ENCODE peak calls at places on chromosomes 12 and 14, in four cellular contexts. One of them, this sample, is unnamed.
A peak's percentile ranks its signal among the peaks of the same experiment; 100 is the strongest.

GRCh38 chr12:72574138-72574537 is 302.0 kb downstream of the TRHDE start:
- DNase-seq in H1: no peak
- DNase-seq in GM12878: no peak
- DNase-seq in HepG2: no peak
- DNase-seq in this sample: no peak

GRCh38 chr12:80593766-80594165 is 113.7 kb upstream of the MYF6 start:
- DNase-seq in GM12878: no peak
- DNase-seq in H1: no peak
- DNase-seq in HepG2: no peak
- DNase-seq in this sample: no peak

GRCh38 chr12:121212875-121213274 is 2.9 kb downstream of the P2RX4 start:
- DNase-seq in GM12878: no peak
- DNase-seq in HepG2: no peak
- DNase-seq in H1: no peak
- DNase-seq in this sample: no peak

GRCh38 chr14:69288001-69288771 is 28.2 kb downstream of the GALNT16 start:
- DNase-seq in GM12878: no peak
- DNase-seq in H1: no peak
- DNase-seq in HepG2: peak; percentile 23
- DNase-seq in this sample: no peak

GRCh38 chr12:11713202-11713601 is 63.7 kb downstream of the ETV6 start:
- DNase-seq in H1: no peak
- DNase-seq in HepG2: no peak
- DNase-seq in GM12878: no peak
- DNase-seq in this sample: no peak

GRCh38 chr12:101933866-101934514 is 56.6 kb downstream of the DRAM1 start:
- DNase-seq in GM12878: no peak
- DNase-seq in HepG2: no peak
- DNase-seq in H1: no peak
- DNase-seq in this sample: no peak

GRCh38 chr12:110071504-110071903 is 23.2 kb upstream of the C12orf76 start:
- DNase-seq in GM12878: no peak
- DNase-seq in HepG2: no peak
- DNase-seq in H1: no peak
- DNase-seq in this sample: no peak

GRCh38 chr14:92500491-92500941 is 13.1 kb upstream of the RIN3 start:
- DNase-seq in GM12878: no peak
- DNase-seq in H1: no peak
- DNase-seq in HepG2: peak; percentile 67
- DNase-seq in this sample: no peak

GRCh38 chr12:72330291-72330690 is 58.1 kb downstream of the TRHDE start:
- DNase-seq in H1: no peak
- DNase-seq in GM12878: no peak
- DNase-seq in HepG2: no peak
- DNase-seq in this sample: no peak

GRCh38 chr14:76201162-76201561 is 49.4 kb downstream of the GPATCH2L start:
- DNase-seq in HepG2: no peak
- DNase-seq in H1: no peak
- DNase-seq in GM12878: no peak
- DNase-seq in this sample: no peak

GRCh38 chr14:94115068-94115591 is 4.6 kb downstream of the IFI27 start:
- DNase-seq in GM12878: no peak
- DNase-seq in H1: no peak
- DNase-seq in HepG2: no peak
- DNase-seq in this sample: no peak

GRCh38 chr14:91968280-91968679 is 20.8 kb upstream of the FBLN5 start:
- DNase-seq in H1: no peak
- DNase-seq in HepG2: no peak
- DNase-seq in GM12878: no peak
- DNase-seq in this sample: no peak

GRCh38 chr12:81726634-81727033 is 32.5 kb downstream of the PPFIA2 start:
- DNase-seq in H1: no peak
- DNase-seq in HepG2: no peak
- DNase-seq in GM12878: no peak
- DNase-seq in this sample: no peak

GRCh38 chr14:35046751-35047536 is 872 bp downstream of the FAM177A1 start:
- DNase-seq in HepG2: peak; percentile 38
- DNase-seq in GM12878: no peak
- DNase-seq in H1: no peak
- DNase-seq in this sample: peak; percentile 16

GRCh38 chr12:53214687-53215455 is 7.8 kb upstream of the ITGB7 start:
- DNase-seq in HepG2: no peak
- DNase-seq in H1: no peak
- DNase-seq in GM12878: no peak
- DNase-seq in this sample: no peak

GRCh38 chr12:110109037-110109836 is 14.9 kb upstream of the IFT81 start:
- DNase-seq in HepG2: peak; percentile 93
- DNase-seq in H1: no peak
- DNase-seq in GM12878: no peak
- DNase-seq in this sample: no peak

GRCh38 chr14:93619176-93619793 is 169.0 kb downstream of the PRIMA1 start:
- DNase-seq in H1: no peak
- DNase-seq in HepG2: peak; percentile 47
- DNase-seq in GM12878: peak; percentile 5
- DNase-seq in this sample: no peak

GRCh38 chr14:69423279-69423678 is 24.8 kb downstream of the SLC39A9 start:
- DNase-seq in HepG2: no peak
- DNase-seq in H1: no peak
- DNase-seq in GM12878: no peak
- DNase-seq in this sample: no peak

GRCh38 chr12:12979731-12980259 is 20.3 kb downstream of the HEBP1 start:
- DNase-seq in HepG2: no peak
- DNase-seq in H1: no peak
- DNase-seq in GM12878: no peak
- DNase-seq in this sample: peak; percentile 81

GRCh38 chr14:102185360-102185759 is 45.7 kb downstream of the WDR20 start:
- DNase-seq in GM12878: no peak
- DNase-seq in H1: no peak
- DNase-seq in HepG2: peak; percentile 73
- DNase-seq in this sample: no peak

GRCh38 chr12:24600996-24601395 is 347.9 kb downstream of the BCAT1 start:
- DNase-seq in GM12878: no peak
- DNase-seq in HepG2: no peak
- DNase-seq in H1: no peak
- DNase-seq in this sample: no peak

GRCh38 chr12:116319851-116320621 is 42.5 kb upstream of the MED13L start:
- DNase-seq in HepG2: no peak
- DNase-seq in GM12878: no peak
- DNase-seq in H1: no peak
- DNase-seq in this sample: no peak

GRCh38 chr14:74619672-74620131 is 7.7 kb upstream of the LTBP2 start:
- DNase-seq in H1: no peak
- DNase-seq in GM12878: no peak
- DNase-seq in HepG2: peak; percentile 63
- DNase-seq in this sample: no peak

GRCh38 chr12:11827096-11827841 is 177.8 kb downstream of the ETV6 start:
- DNase-seq in HepG2: no peak
- DNase-seq in H1: no peak
- DNase-seq in GM12878: no peak
- DNase-seq in this sample: peak; percentile 92

GRCh38 chr12:38515912-38516311 is 199.3 kb downstream of the ALG10B start:
- DNase-seq in HepG2: no peak
- DNase-seq in GM12878: no peak
- DNase-seq in H1: no peak
- DNase-seq in this sample: no peak

GRCh38 chr14:104624939-104625338 is 20.4 kb upstream of the TMEM179 start:
- DNase-seq in H1: no peak
- DNase-seq in GM12878: no peak
- DNase-seq in HepG2: no peak
- DNase-seq in this sample: no peak

GRCh38 chr14:53751650-53752049 is 205.0 kb downstream of the BMP4 start:
- DNase-seq in HepG2: no peak
- DNase-seq in H1: no peak
- DNase-seq in GM12878: no peak
- DNase-seq in this sample: no peak

GRCh38 chr12:82665142-82665923 is 21.4 kb upstream of the TMTC2 start:
- DNase-seq in HepG2: no peak
- DNase-seq in GM12878: no peak
- DNase-seq in H1: no peak
- DNase-seq in this sample: peak; percentile 15

GRCh38 chr12:85076688-85077430 is 40.7 kb downstream of the LRRIQ1 start:
- DNase-seq in HepG2: peak; percentile 43
- DNase-seq in GM12878: no peak
- DNase-seq in H1: no peak
- DNase-seq in this sample: peak; percentile 38

GRCh38 chr12:106223485-106224391 is 24.1 kb downstream of the CKAP4 start:
- DNase-seq in HepG2: peak; percentile 45
- DNase-seq in GM12878: no peak
- DNase-seq in H1: no peak
- DNase-seq in this sample: peak; percentile 62

GRCh38 chr14:101761032-101761880 is at the start of gene PPP2R5C:
- DNase-seq in GM12878: no peak
- DNase-seq in H1: peak; percentile 41
- DNase-seq in HepG2: peak; percentile 76
- DNase-seq in this sample: no peak

GRCh38 chr12:121754836-121755235 is 38.7 kb downstream of the RHOF start:
- DNase-seq in H1: no peak
- DNase-seq in HepG2: no peak
- DNase-seq in GM12878: no peak
- DNase-seq in this sample: no peak

GRCh38 chr12:120668091-120668796 is 18.7 kb upstream of the MLEC start:
- DNase-seq in H1: peak; percentile 58
- DNase-seq in GM12878: no peak
- DNase-seq in HepG2: no peak
- DNase-seq in this sample: no peak

GRCh38 chr12:3164454-3165310 is 87.5 kb downstream of the TSPAN9 start:
- DNase-seq in HepG2: peak; percentile 94
- DNase-seq in GM12878: no peak
- DNase-seq in H1: no peak
- DNase-seq in this sample: peak; percentile 84

GRCh38 chr12:26800347-26800746 is 32.6 kb downstream of the ITPR2 start:
- DNase-seq in H1: no peak
- DNase-seq in GM12878: no peak
- DNase-seq in HepG2: no peak
- DNase-seq in this sample: no peak

GRCh38 chr12:1544991-1545700 is 49.2 kb downstream of the FBXL14 start:
- DNase-seq in H1: no peak
- DNase-seq in GM12878: no peak
- DNase-seq in HepG2: peak; percentile 7
- DNase-seq in this sample: no peak

GRCh38 chr12:50066402-50066801 is 9.0 kb downstream of the ASIC1 start:
- DNase-seq in GM12878: no peak
- DNase-seq in HepG2: no peak
- DNase-seq in H1: no peak
- DNase-seq in this sample: peak; percentile 78

GRCh38 chr12:62250671-62251608 is 9.3 kb upstream of the USP15 start:
- DNase-seq in GM12878: peak; percentile 39
- DNase-seq in HepG2: no peak
- DNase-seq in H1: no peak
- DNase-seq in this sample: no peak

DNA sequence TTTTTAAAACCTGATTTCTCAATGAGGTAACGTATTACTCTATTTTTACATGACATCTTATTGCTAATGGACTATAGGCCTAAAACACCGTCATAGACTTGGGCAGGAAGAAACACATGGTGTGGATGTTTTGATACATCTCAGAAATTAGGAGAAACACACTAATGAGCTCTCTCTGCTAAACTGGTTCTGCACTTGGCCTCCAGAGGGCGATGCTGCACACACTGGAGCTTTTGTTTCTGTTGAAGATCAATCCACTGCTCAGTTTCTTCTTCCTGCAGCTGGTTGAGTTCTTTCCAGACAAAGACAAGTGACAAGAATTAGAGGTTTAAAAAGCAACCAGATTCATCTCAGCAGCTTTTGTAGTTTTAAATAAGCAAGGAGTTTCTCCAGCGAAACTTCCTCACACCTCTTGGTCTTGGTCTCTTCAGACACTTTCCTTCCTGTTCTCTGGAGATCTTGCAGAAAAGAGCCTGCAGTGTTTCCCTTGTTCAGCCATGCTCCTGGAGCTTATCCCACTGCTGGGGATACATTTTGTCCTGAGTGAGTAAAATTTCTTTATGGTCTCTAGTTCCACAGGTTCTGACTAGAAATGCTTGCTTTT is 178.5 kb upstream of the OR4E1 start:
- DNase-seq in HepG2: peak; percentile 47
- DNase-seq in H1: peak; percentile 27
- DNase-seq in GM12878: no peak
- DNase-seq in this sample: peak; percentile 5
- TF ChIP-seq ZNF274 in HepG2: no peak
- TF ChIP-seq ZNF274 in H1: no peak
- TF ChIP-seq ZNF274 in GM12878: no peak
- TF ChIP-seq ZNF274 in this sample: no peak

GRCh38 chr14:89792489-89793366 is 161.8 kb downstream of the EFCAB11 start:
- DNase-seq in HepG2: no peak
- DNase-seq in H1: no peak
- DNase-seq in GM12878: no peak
- DNase-seq in this sample: no peak
- TF ChIP-seq SUZ12 in HepG2: no peak
- TF ChIP-seq SUZ12 in H1: no peak
- TF ChIP-seq SUZ12 in GM12878: no peak
- TF ChIP-seq SUZ12 in this sample: no peak

DNA sequence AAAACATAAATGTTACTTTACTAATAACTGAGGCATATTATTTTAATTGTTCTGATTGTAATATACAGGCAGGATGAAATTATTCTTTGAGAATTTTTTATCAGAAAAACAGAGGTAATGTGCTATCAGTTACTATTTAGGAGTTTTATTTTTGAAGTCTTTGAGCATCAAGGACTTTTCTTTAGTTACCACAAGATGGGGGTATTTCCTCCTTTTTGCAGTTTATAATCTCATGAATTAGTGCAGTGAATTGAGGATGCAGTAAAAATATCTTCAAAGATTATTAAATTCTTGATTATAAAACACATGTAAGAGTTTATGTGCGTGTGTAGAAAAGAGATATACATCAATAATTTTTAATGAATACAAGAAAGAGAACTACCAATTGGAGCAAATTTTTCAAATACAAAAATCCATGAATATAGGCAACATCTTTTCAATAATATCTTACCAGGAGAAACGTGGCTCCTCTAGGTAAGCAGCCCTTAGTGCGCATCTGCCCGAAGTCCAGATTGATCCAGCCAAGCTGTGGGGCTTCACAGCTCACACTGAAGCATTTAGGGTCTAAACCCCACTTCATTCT is 71.6 kb downstream of the ERGIC2 start:
- DNase-seq in HepG2: no peak
- DNase-seq in GM12878: no peak
- DNase-seq in H1: no peak
- DNase-seq in this sample: no peak
- TF ChIP-seq ZNF274 in HepG2: no peak
- TF ChIP-seq ZNF274 in GM12878: no peak
- TF ChIP-seq ZNF274 in H1: no peak
- TF ChIP-seq ZNF274 in this sample: no peak

GRCh38 chr12:67818379-67819001 is 169.9 kb downstream of the DYRK2 start:
- DNase-seq in H1: no peak
- DNase-seq in GM12878: no peak
- DNase-seq in HepG2: no peak
- DNase-seq in this sample: no peak
- TF ChIP-seq SUZ12 in H1: no peak
- TF ChIP-seq SUZ12 in GM12878: no peak
- TF ChIP-seq SUZ12 in HepG2: no peak
- TF ChIP-seq SUZ12 in this sample: no peak